ENCODE peak calls at places on chromosome 22, in six cellular contexts. Y, I, W, H, N and Q are unnamed samples.

GRCh38 chr22:21443735-21444421 is 23.3 kb upstream of the TMEM191C start:
- DNase-seq in Y (no peak), I (no peak), W (no peak), H (no peak), N (no peak), Q (no peak)

GRCh38 chr22:19810381-19811141 is 44.1 kb downstream of the GNB1L start:
- DNase-seq in Y (peak), I (no peak), W (peak), H (peak), N (no peak), Q (no peak)

GRCh38 chr22:23437779-23438178 is 142.3 kb downstream of the IGLL1 start:
- DNase-seq in Y (no peak), I (no peak), W (no peak), H (no peak), N (no peak), Q (no peak)

GRCh38 chr22:45259754-45260394 is 19.2 kb upstream of the KIAA0930 start:
- DNase-seq in Y (no peak), I (no peak), W (no peak), H (no peak), N (no peak), Q (no peak)

GRCh38 chr22:46585340-46586122 is 34.7 kb upstream of the GRAMD4 start:
- DNase-seq in Y (no peak), I (no peak), W (no peak), H (no peak), N (no peak), Q (no peak)

GRCh38 chr22:17243524-17243923 is 24.3 kb upstream of the ADA2 start:
- DNase-seq in Y (peak), I (no peak), W (peak), H (no peak), N (peak), Q (peak)

GRCh38 chr22:49966041-49966715 is 5.6 kb downstream of the PIM3 start:
- DNase-seq in Y (no peak), I (peak), W (no peak), H (no peak), N (no peak), Q (no peak)

GRCh38 chr22:35446365-35446764 is 46.4 kb downstream of the MCM5 start:
- DNase-seq in Y (peak), I (no peak), W (peak), H (peak), N (no peak), Q (peak)

GRCh38 chr22:47678667-47679287 is 916.3 kb downstream of the TBC1D22A start:
- DNase-seq in Y (no peak), I (no peak), W (no peak), H (no peak), N (no peak), Q (no peak)

GRCh38 chr22:36116127-36116526 is 44.4 kb downstream of the APOL3 start:
- DNase-seq in Y (no peak), I (no peak), W (no peak), H (no peak), N (no peak), Q (no peak)

GRCh38 chr22:43263645-43264514 is 76.9 kb upstream of the TTLL12 start:
- DNase-seq in Y (peak), I (peak), W (peak), H (peak), N (peak), Q (peak)

GRCh38 chr22:23287136-23288095 is 107.1 kb downstream of the BCR start:
- DNase-seq in Y (no peak), I (no peak), W (no peak), H (no peak), N (no peak), Q (no peak)

GRCh38 chr22:22773427-22773826 is 114.2 kb upstream of the IGLL5 start:
- DNase-seq in Y (no peak), I (no peak), W (no peak), H (no peak), N (no peak), Q (no peak)

GRCh38 chr22:43923191-43923590 is 414 bp upstream of the PNPLA3 start:
- DNase-seq in Y (no peak), I (no peak), W (peak), H (peak), N (peak), Q (no peak)

GRCh38 chr22:23036684-23037428 is 33.5 kb upstream of the GNAZ start:
- DNase-seq in Y (peak), I (no peak), W (peak), H (no peak), N (no peak), Q (no peak)

GRCh38 chr22:21657361-21658118 is 8.3 kb upstream of the PPIL2 start:
- DNase-seq in Y (no peak), I (peak), W (no peak), H (peak), N (peak), Q (no peak)

GRCh38 chr22:45336971-45337431 is 27.3 kb downstream of the FAM118A start:
- DNase-seq in Y (no peak), I (peak), W (no peak), H (peak), N (no peak), Q (no peak)

GRCh38 chr22:21590809-21591641 is 23.5 kb downstream of the UBE2L3 start:
- DNase-seq in Y (no peak), I (no peak), W (no peak), H (no peak), N (peak), Q (no peak)

DNA sequence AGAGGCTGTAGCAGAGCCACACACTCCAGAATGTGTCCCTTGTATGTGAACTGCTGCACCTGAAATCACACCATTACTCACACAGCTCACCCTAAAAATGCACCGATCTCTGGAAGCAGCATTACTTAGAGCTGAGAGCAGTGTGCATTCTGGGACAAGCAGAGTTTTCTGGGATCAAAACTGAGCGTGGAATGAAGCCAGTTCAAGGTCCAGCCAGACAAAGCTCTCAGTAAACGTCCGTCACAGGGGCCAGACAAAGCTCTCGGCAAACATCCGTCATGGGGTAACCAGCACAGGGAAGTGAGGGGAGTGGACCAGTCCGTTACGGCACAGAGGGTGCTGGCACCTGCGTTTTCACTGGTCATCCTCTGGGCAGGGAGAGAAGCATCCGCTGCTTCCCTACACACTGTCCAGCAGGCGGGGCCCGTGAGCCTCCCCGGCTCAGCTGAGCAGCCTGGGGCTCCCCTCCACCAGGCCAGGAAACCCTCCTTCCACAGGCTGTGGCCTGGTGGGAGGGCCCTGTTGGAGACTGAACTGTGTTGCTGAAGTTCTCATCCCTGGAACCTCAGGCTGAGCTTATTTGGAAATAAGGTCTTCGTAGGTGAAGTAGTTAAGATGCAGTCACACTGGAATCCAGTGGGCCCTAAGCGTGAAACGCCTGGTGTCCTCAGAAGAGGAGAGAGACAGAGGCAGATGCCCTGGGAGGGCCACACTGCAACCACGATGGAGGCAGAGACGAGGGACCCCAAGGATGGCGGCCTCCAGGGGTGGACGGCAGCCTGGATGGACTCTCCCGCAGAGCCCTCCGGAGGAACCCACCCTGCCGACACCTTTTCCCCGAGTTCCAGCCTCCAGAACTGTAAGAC is 883.9 kb downstream of the BRD1 start:
- DNase-seq in Y (no peak), I (peak), W (no peak), H (no peak), N (no peak), Q (no peak)
- TF ChIP-seq CTCF in Y (no peak), I (peak), W (no peak), H (no peak), N (no peak), Q (peak)

GRCh38 chr22:30290318-30290678 is 993 bp upstream of the CASTOR1 start:
- DNase-seq in Y (no peak), I (no peak), W (peak), H (no peak), N (peak), Q (no peak)
- H3K4me3 ChIP-seq in Y (no peak), I (peak), W (no peak), H (no peak), N (peak), Q (no peak)

GRCh38 chr22:39594411-39594810 is 23.9 kb downstream of the CACNA1I start:
- DNase-seq in Y (no peak), I (no peak), W (no peak), H (no peak), N (no peak), Q (no peak)
- TF ChIP-seq CTCF in Y (no peak), I (no peak), W (no peak), H (no peak), N (no peak), Q (no peak)

GRCh38 chr22:37308385-37309200 is 26.3 kb downstream of the CYTH4 start:
- DNase-seq in Y (no peak), I (no peak), W (no peak), H (no peak), N (no peak), Q (no peak)
- H3K4me3 ChIP-seq in Y (no peak), I (no peak), W (no peak), H (no peak), N (peak), Q (no peak)

GRCh38 chr22:26503758-26504157 is 8.5 kb downstream of the TFIP11 start:
- DNase-seq in Y (no peak), I (no peak), W (no peak), H (no peak), N (no peak), Q (no peak)

GRCh38 chr22:26501996-26502395 is 10.3 kb downstream of the TFIP11 start:
- DNase-seq in Y (no peak), I (no peak), W (no peak), H (no peak), N (no peak), Q (no peak)

GRCh38 chr22:26499188-26499703 is 13.0 kb downstream of the TFIP11 start:
- DNase-seq in Y (no peak), I (no peak), W (no peak), H (no peak), N (no peak), Q (no peak)

GRCh38 chr22:26508148-26508547 is 4.1 kb downstream of the TFIP11 start:
- DNase-seq in Y (no peak), I (no peak), W (no peak), H (no peak), N (no peak), Q (no peak)

GRCh38 chr22:26502688-26503561 is 9.3 kb downstream of the TFIP11 start:
- DNase-seq in Y (peak), I (peak), W (peak), H (peak), N (peak), Q (peak)
- TF ChIP-seq CTCF in Y (peak), I (no peak), W (peak), H (peak), N (peak), Q (peak)

DNA sequence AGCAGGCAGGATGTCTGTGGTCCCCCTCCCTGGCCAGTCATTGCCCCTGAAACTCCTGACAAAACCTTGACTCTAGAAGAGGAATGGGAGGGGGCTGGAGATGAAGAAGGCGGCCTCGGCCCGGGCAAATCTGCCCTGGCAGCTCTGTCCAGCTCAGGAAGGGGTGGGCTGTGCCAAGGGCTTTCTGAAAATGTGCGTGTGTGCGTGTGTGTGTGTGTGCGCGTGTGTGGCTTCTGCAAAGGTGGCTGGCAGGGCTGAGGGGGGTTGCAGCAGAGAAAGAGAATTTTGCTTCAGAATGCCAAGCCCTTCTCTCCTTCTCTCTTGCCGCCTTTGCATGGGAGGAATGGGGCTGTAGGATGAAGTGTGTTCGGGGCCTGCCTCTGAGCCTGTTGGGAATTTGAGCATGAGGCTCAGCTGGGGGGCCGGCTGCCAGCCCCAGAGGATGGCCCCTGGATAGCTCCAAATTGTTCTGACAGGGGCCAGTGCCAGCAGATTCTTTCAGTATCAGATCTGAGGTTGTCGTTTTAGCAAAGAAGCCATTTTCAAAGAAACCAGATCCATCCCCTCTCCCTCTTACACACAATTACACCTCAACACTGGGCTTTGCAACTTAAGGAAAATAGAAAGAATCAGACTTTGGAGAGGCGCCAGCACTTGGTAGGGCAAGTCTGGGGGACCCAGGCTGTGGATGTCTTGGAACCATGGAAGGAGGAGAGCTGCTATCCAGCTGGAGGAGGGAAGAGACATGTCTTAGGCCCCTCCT is 3.5 kb downstream of the TIMP3 start:
- DNase-seq in Y (no peak), I (no peak), W (no peak), H (no peak), N (no peak), Q (no peak)
- H3K4me3 ChIP-seq in Y (peak), I (no peak), W (peak), H (peak), N (no peak), Q (no peak)

DNA sequence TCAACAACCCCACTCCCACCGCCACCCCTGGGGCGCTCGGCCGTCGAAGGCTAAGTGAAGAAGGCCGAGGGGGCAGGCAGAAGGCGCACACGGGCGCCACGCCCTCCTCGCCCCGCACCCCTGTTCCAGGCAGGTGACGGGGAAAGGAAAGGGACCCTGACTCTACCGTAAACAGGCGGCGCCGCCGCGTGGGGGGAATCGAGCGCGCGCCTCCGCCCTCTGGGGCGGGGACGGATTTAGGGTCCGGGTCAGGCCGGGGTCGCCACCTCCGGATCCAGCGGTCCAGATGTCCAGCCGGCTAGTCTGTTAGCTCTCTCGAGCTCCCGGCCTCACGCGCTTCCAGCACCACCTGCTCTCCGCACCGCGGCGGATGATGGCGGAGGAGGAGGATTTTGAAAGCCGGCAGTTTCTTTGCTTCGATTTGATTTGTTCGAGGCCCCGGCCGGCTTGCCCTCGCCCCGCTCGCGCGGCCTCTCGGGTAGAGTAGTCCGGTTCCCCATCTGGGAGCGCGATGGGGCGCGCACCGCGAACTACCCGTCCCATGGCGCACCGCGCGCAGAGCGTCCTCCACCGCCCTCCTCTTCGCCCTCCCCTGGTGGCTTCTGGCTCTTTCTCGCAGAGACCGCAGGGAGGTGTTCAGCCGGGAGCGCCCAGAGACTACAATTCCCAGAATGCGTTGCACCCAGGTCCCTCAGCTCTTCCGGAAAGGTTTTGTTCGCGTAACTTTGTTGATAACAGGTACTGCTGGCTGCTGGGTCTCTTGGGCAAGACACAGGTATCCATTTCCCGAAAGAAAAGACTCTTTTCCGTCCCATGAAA is at the start of gene RANGAP1:
- DNase-seq in Y (peak), I (peak), W (peak), H (peak), N (peak), Q (peak)
- TF ChIP-seq CTCF in Y (peak), I (no peak), W (peak), H (peak), N (peak), Q (no peak)

GRCh38 chr22:29481265-29482000 is 1.4 kb downstream of the NEFH start:
- DNase-seq in Y (peak), I (no peak), W (no peak), H (no peak), N (no peak), Q (no peak)
- H3K4me3 ChIP-seq in Y (peak), I (no peak), W (peak), H (peak), N (no peak), Q (peak)